ENCODE peak calls at places on chromosome 7, in five cellular contexts. One of them, this sample, is unnamed.

GRCh38 chr7:155296788-155297516 is 726 bp upstream of the INSIG1 start:
- DNase-seq in pancreas: peak
- DNase-seq in psoas muscle: peak
- DNase-seq in heart right ventricle: peak
- DNase-seq in PC-3: peak
- DNase-seq in this sample: peak

GRCh38 chr7:55065511-55066229 is 46.9 kb downstream of the EGFR start:
- DNase-seq in psoas muscle: no peak
- DNase-seq in PC-3: peak
- DNase-seq in pancreas: no peak
- DNase-seq in heart right ventricle: no peak
- DNase-seq in this sample: no peak

GRCh38 chr7:128358233-128358632 is 3.3 kb downstream of the PRRT4 start:
- DNase-seq in pancreas: no peak
- DNase-seq in PC-3: no peak
- DNase-seq in heart right ventricle: no peak
- DNase-seq in psoas muscle: no peak
- DNase-seq in this sample: no peak

GRCh38 chr7:122975341-122975740 is 20.2 kb downstream of the TAS2R16 start:
- DNase-seq in PC-3: peak
- DNase-seq in psoas muscle: no peak
- DNase-seq in pancreas: no peak
- DNase-seq in heart right ventricle: no peak
- DNase-seq in this sample: no peak

GRCh38 chr7:265998-266850 is 23.7 kb upstream of the FOXL3 start:
- DNase-seq in PC-3: no peak
- DNase-seq in pancreas: peak
- DNase-seq in psoas muscle: peak
- DNase-seq in heart right ventricle: no peak
- DNase-seq in this sample: no peak

GRCh38 chr7:43701502-43701859 is 27.8 kb downstream of the COA1 start:
- DNase-seq in heart right ventricle: no peak
- DNase-seq in PC-3: no peak
- DNase-seq in psoas muscle: no peak
- DNase-seq in pancreas: no peak
- DNase-seq in this sample: no peak

GRCh38 chr7:102927303-102927933 is 14.6 kb downstream of the LRRC17 start:
- DNase-seq in PC-3: peak
- DNase-seq in psoas muscle: no peak
- DNase-seq in heart right ventricle: no peak
- DNase-seq in pancreas: no peak
- DNase-seq in this sample: no peak

GRCh38 chr7:739964-740942 is 13.2 kb upstream of the PRKAR1B start:
- DNase-seq in PC-3: no peak
- DNase-seq in psoas muscle: no peak
- DNase-seq in pancreas: no peak
- DNase-seq in heart right ventricle: no peak
- DNase-seq in this sample: no peak

GRCh38 chr7:24779283-24779655 is 22.0 kb upstream of the GSDME start:
- DNase-seq in PC-3: no peak
- DNase-seq in heart right ventricle: no peak
- DNase-seq in psoas muscle: no peak
- DNase-seq in pancreas: no peak
- DNase-seq in this sample: no peak

GRCh38 chr7:74025146-74025545 is 2.8 kb upstream of the ELN start:
- DNase-seq in pancreas: no peak
- DNase-seq in heart right ventricle: no peak
- DNase-seq in PC-3: no peak
- DNase-seq in psoas muscle: no peak
- DNase-seq in this sample: no peak

GRCh38 chr7:66043681-66044497 is 31.7 kb upstream of the ASL start:
- DNase-seq in heart right ventricle: peak
- DNase-seq in psoas muscle: peak
- DNase-seq in PC-3: peak
- DNase-seq in pancreas: peak
- DNase-seq in this sample: peak

GRCh38 chr7:105638324-105638723 is 57.0 kb upstream of the EFCAB10 start:
- DNase-seq in psoas muscle: no peak
- DNase-seq in PC-3: no peak
- DNase-seq in heart right ventricle: no peak
- DNase-seq in pancreas: no peak
- DNase-seq in this sample: no peak

GRCh38 chr7:4692055-4692454 is 10.0 kb downstream of the FOXK1 start:
- DNase-seq in pancreas: no peak
- DNase-seq in PC-3: no peak
- DNase-seq in psoas muscle: no peak
- DNase-seq in heart right ventricle: no peak
- DNase-seq in this sample: no peak

GRCh38 chr7:35993663-35994622 is 159.1 kb upstream of the EEPD1 start:
- DNase-seq in pancreas: no peak
- DNase-seq in PC-3: peak
- DNase-seq in psoas muscle: no peak
- DNase-seq in heart right ventricle: no peak
- DNase-seq in this sample: no peak

GRCh38 chr7:69677054-69677847 is 79.0 kb downstream of the AUTS2 start:
- DNase-seq in heart right ventricle: no peak
- DNase-seq in PC-3: no peak
- DNase-seq in pancreas: no peak
- DNase-seq in psoas muscle: no peak
- DNase-seq in this sample: no peak

GRCh38 chr7:103781409-103781808 is 208.0 kb downstream of the RELN start:
- DNase-seq in pancreas: no peak
- DNase-seq in psoas muscle: no peak
- DNase-seq in heart right ventricle: no peak
- DNase-seq in PC-3: no peak
- DNase-seq in this sample: no peak

DNA sequence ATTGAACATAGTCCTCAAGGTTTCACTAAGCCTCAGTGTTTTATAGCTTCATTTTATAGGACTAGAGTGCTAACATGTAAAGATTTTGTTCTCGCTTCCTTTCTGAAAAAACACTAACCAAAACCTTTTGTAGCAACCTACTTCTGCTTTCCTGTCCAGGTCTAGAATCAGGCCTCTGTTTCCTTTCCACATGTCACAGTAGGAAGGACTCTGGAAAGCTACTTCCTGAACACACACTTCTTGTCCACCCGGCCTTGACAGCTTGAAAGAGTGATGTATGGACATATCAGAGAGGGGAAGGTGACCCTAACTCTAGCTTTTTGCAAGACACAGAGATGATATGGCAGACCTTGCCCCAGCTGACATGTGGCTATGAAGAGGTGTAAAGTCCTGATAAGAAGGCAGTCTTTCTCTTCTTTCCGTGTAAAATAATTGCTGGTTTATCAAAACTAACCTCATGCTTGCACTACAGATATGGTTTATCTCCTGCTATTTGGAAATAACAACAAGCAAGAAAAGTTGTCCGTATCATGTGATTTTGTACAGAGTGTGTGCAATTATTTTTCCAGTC is 175.4 kb downstream of the SKAP2 start:
- DNase-seq in psoas muscle: no peak
- DNase-seq in PC-3: no peak
- DNase-seq in pancreas: no peak
- DNase-seq in heart right ventricle: no peak
- DNase-seq in this sample: no peak
- H3K27ac ChIP-seq in psoas muscle: no peak
- H3K27ac ChIP-seq in PC-3: no peak
- H3K27ac ChIP-seq in pancreas: no peak
- H3K27ac ChIP-seq in heart right ventricle: no peak
- H3K27ac ChIP-seq in this sample: no peak

GRCh38 chr7:121297843-121298242 is 31.0 kb upstream of the WNT16 start:
- DNase-seq in pancreas: no peak
- DNase-seq in PC-3: no peak
- DNase-seq in psoas muscle: no peak
- DNase-seq in heart right ventricle: no peak
- DNase-seq in this sample: no peak
- H3K27ac ChIP-seq in pancreas: no peak
- H3K27ac ChIP-seq in PC-3: no peak
- H3K27ac ChIP-seq in psoas muscle: no peak
- H3K27ac ChIP-seq in heart right ventricle: no peak
- H3K27ac ChIP-seq in this sample: no peak

GRCh38 chr7:98467570-98468312 is 66.9 kb upstream of the BAIAP2L1 start:
- DNase-seq in psoas muscle: no peak
- DNase-seq in PC-3: no peak
- DNase-seq in pancreas: no peak
- DNase-seq in heart right ventricle: no peak
- DNase-seq in this sample: no peak
- H3K27ac ChIP-seq in psoas muscle: no peak
- H3K27ac ChIP-seq in PC-3: no peak
- H3K27ac ChIP-seq in pancreas: no peak
- H3K27ac ChIP-seq in heart right ventricle: no peak
- H3K27ac ChIP-seq in this sample: no peak

DNA sequence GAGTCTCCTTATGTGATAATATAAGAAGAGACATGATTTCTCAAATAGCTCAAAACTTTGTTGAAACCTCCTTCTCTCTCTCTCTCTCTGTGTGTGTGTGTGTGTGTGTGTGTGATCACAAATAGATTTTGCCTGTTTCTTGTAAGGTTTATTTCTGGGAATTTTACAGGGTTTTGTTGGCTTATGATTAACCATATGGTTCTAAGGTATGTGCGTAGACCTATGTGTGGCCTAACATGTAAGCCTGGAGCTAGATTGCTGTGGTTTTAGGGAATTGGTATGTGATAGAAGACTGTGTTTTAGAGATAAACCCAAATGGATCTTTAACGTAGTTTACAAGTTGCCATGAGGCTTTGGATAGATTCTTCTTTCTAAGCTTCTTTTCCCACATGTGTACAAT is 118.0 kb downstream of the SNX10 start:
- DNase-seq in heart right ventricle: no peak
- DNase-seq in PC-3: no peak
- DNase-seq in pancreas: no peak
- DNase-seq in psoas muscle: no peak
- DNase-seq in this sample: no peak
- H3K27ac ChIP-seq in heart right ventricle: no peak
- H3K27ac ChIP-seq in PC-3: no peak
- H3K27ac ChIP-seq in pancreas: no peak
- H3K27ac ChIP-seq in psoas muscle: no peak
- H3K27ac ChIP-seq in this sample: no peak

GRCh38 chr7:117220836-117221235 is 102.0 kb downstream of the WNT2 start:
- DNase-seq in psoas muscle: no peak
- DNase-seq in pancreas: no peak
- DNase-seq in heart right ventricle: no peak
- DNase-seq in PC-3: no peak
- DNase-seq in this sample: no peak
- H3K27ac ChIP-seq in psoas muscle: no peak
- H3K27ac ChIP-seq in pancreas: no peak
- H3K27ac ChIP-seq in heart right ventricle: no peak
- H3K27ac ChIP-seq in PC-3: no peak
- H3K27ac ChIP-seq in this sample: no peak

GRCh38 chr7:150648358-150649083 is 16.3 kb upstream of the GIMAP6 start:
- DNase-seq in heart right ventricle: no peak
- DNase-seq in PC-3: no peak
- DNase-seq in pancreas: no peak
- DNase-seq in psoas muscle: no peak
- DNase-seq in this sample: no peak

GRCh38 chr7:150645259-150646020 is 13.3 kb upstream of the GIMAP6 start:
- DNase-seq in heart right ventricle: no peak
- DNase-seq in PC-3: no peak
- DNase-seq in pancreas: no peak
- DNase-seq in psoas muscle: no peak
- DNase-seq in this sample: no peak

GRCh38 chr7:150649084-150649385 is 16.9 kb upstream of the GIMAP6 start:
- DNase-seq in heart right ventricle: no peak
- DNase-seq in pancreas: no peak
- DNase-seq in psoas muscle: no peak
- DNase-seq in PC-3: no peak
- DNase-seq in this sample: no peak
- H3K27ac ChIP-seq in heart right ventricle: no peak
- H3K27ac ChIP-seq in pancreas: no peak
- H3K27ac ChIP-seq in psoas muscle: no peak
- H3K27ac ChIP-seq in PC-3: no peak
- H3K27ac ChIP-seq in this sample: no peak

GRCh38 chr7:101915000-101915399 is 97.6 kb downstream of the CUX1 start:
- DNase-seq in psoas muscle: peak
- DNase-seq in heart right ventricle: peak
- DNase-seq in pancreas: no peak
- DNase-seq in PC-3: no peak
- DNase-seq in this sample: no peak
- H3K27ac ChIP-seq in psoas muscle: peak
- H3K27ac ChIP-seq in heart right ventricle: peak
- H3K27ac ChIP-seq in pancreas: no peak
- H3K27ac ChIP-seq in PC-3: no peak
- H3K27ac ChIP-seq in this sample: no peak

GRCh38 chr7:82388138-82388537 is 55.4 kb downstream of the CACNA2D1 start:
- DNase-seq in psoas muscle: no peak
- DNase-seq in heart right ventricle: no peak
- DNase-seq in pancreas: no peak
- DNase-seq in PC-3: no peak
- DNase-seq in this sample: no peak
- H3K27ac ChIP-seq in psoas muscle: peak
- H3K27ac ChIP-seq in heart right ventricle: no peak
- H3K27ac ChIP-seq in pancreas: no peak
- H3K27ac ChIP-seq in PC-3: no peak
- H3K27ac ChIP-seq in this sample: no peak

GRCh38 chr7:100423315-100423714 is 5.2 kb downstream of the ZCWPW1 start:
- DNase-seq in psoas muscle: no peak
- DNase-seq in PC-3: no peak
- DNase-seq in heart right ventricle: no peak
- DNase-seq in pancreas: no peak
- DNase-seq in this sample: no peak

GRCh38 chr7:100415448-100415847 is 13.1 kb downstream of the ZCWPW1 start:
- DNase-seq in pancreas: no peak
- DNase-seq in PC-3: no peak
- DNase-seq in heart right ventricle: no peak
- DNase-seq in psoas muscle: no peak
- DNase-seq in this sample: no peak

GRCh38 chr7:100413889-100414288 is 14.6 kb downstream of the ZCWPW1 start:
- DNase-seq in psoas muscle: no peak
- DNase-seq in heart right ventricle: no peak
- DNase-seq in pancreas: no peak
- DNase-seq in PC-3: no peak
- DNase-seq in this sample: no peak

GRCh38 chr7:100419660-100420226 is 8.8 kb downstream of the ZCWPW1 start:
- DNase-seq in psoas muscle: no peak
- DNase-seq in heart right ventricle: no peak
- DNase-seq in PC-3: no peak
- DNase-seq in pancreas: no peak
- DNase-seq in this sample: no peak

GRCh38 chr7:100418930-100419659 is 9.4 kb downstream of the ZCWPW1 start:
- DNase-seq in pancreas: no peak
- DNase-seq in heart right ventricle: no peak
- DNase-seq in psoas muscle: no peak
- DNase-seq in PC-3: no peak
- DNase-seq in this sample: no peak
- H3K27ac ChIP-seq in pancreas: no peak
- H3K27ac ChIP-seq in heart right ventricle: no peak
- H3K27ac ChIP-seq in psoas muscle: no peak
- H3K27ac ChIP-seq in PC-3: no peak
- H3K27ac ChIP-seq in this sample: no peak

DNA sequence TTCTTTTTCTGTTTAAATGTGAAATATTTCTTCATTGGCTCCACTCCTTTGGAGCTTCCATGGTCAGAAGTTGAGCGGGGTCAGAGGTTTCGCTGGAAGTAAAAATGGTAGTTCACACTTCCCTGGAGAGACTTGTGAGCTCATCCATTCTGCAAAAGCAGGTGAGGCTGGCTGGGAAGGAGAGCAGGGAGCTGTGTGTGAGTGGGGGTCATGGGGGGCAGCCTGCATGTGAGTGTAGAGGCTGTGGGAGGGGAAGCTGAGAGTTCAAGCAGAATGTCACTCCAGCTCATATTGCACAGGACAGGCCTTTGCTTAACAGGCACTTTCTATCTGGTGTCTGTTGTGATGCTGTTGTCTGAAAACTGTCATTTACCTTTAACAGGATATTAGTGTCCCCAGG is 17.2 kb upstream of the GIMAP6 start:
- DNase-seq in pancreas: no peak
- DNase-seq in psoas muscle: no peak
- DNase-seq in PC-3: no peak
- DNase-seq in heart right ventricle: no peak
- DNase-seq in this sample: no peak
- H3K27ac ChIP-seq in pancreas: no peak
- H3K27ac ChIP-seq in psoas muscle: no peak
- H3K27ac ChIP-seq in PC-3: no peak
- H3K27ac ChIP-seq in heart right ventricle: no peak
- H3K27ac ChIP-seq in this sample: no peak

This sample was measured in substantia nigra.